ENCODE peak calls at places on chromosomes 7 and 10, in five cellular contexts. One of them, this sample, is unnamed.

GRCh38 chr7:4240813-4241612 is 441.1 kb upstream of the FOXK1 start:
- DNase-seq in cardiac fibroblast: no peak
- DNase-seq in GM12865: no peak
- DNase-seq in IMR-90: no peak
- DNase-seq in tibial nerve: no peak
- DNase-seq in this sample: no peak

GRCh38 chr10:116819999-116820677 is 29.2 kb upstream of the ENO4 start:
- DNase-seq in cardiac fibroblast: no peak
- DNase-seq in GM12865: no peak
- DNase-seq in IMR-90: no peak
- DNase-seq in tibial nerve: no peak
- DNase-seq in this sample: no peak

GRCh38 chr7:44189286-44189992 is at the start of gene GCK:
- DNase-seq in cardiac fibroblast: no peak
- DNase-seq in GM12865: no peak
- DNase-seq in IMR-90: no peak
- DNase-seq in tibial nerve: no peak
- DNase-seq in this sample: no peak

GRCh38 chr10:11108356-11108755 is 90.7 kb downstream of the CELF2 start:
- DNase-seq in cardiac fibroblast: no peak
- DNase-seq in GM12865: no peak
- DNase-seq in IMR-90: no peak
- DNase-seq in tibial nerve: no peak
- DNase-seq in this sample: no peak

GRCh38 chr7:131568953-131569352 is 12.5 kb upstream of the PODXL start:
- DNase-seq in cardiac fibroblast: no peak
- DNase-seq in GM12865: no peak
- DNase-seq in IMR-90: no peak
- DNase-seq in tibial nerve: no peak
- DNase-seq in this sample: no peak

GRCh38 chr7:79980376-79980775 is 154.3 kb upstream of the GNAI1 start:
- DNase-seq in cardiac fibroblast: no peak
- DNase-seq in GM12865: no peak
- DNase-seq in IMR-90: no peak
- DNase-seq in tibial nerve: no peak
- DNase-seq in this sample: no peak

GRCh38 chr7:157404845-157405481 is 68.2 kb downstream of the DNAJB6 start:
- DNase-seq in cardiac fibroblast: peak
- DNase-seq in GM12865: no peak
- DNase-seq in IMR-90: peak
- DNase-seq in tibial nerve: no peak
- DNase-seq in this sample: peak

GRCh38 chr10:70135046-70135445 is 2.4 kb upstream of the AIFM2 start:
- DNase-seq in cardiac fibroblast: no peak
- DNase-seq in GM12865: no peak
- DNase-seq in IMR-90: no peak
- DNase-seq in tibial nerve: no peak
- DNase-seq in this sample: no peak

GRCh38 chr7:131513245-131514061 is 43.0 kb downstream of the PODXL start:
- DNase-seq in cardiac fibroblast: peak
- DNase-seq in GM12865: peak
- DNase-seq in IMR-90: peak
- DNase-seq in tibial nerve: peak
- DNase-seq in this sample: peak

GRCh38 chr10:100586959-100587358 is 51.2 kb downstream of the HIF1AN start:
- DNase-seq in cardiac fibroblast: no peak
- DNase-seq in GM12865: no peak
- DNase-seq in IMR-90: no peak
- DNase-seq in tibial nerve: no peak
- DNase-seq in this sample: no peak

GRCh38 chr7:33807779-33808482 is 97.4 kb upstream of the BMPER start:
- DNase-seq in cardiac fibroblast: peak
- DNase-seq in GM12865: peak
- DNase-seq in IMR-90: peak
- DNase-seq in tibial nerve: no peak
- DNase-seq in this sample: peak

GRCh38 chr7:118085000-118085399 is 99.0 kb upstream of the LSM8 start:
- DNase-seq in cardiac fibroblast: no peak
- DNase-seq in GM12865: no peak
- DNase-seq in IMR-90: no peak
- DNase-seq in tibial nerve: no peak
- DNase-seq in this sample: no peak

GRCh38 chr7:34675749-34676374 is 17.8 kb downstream of the NPSR1 start:
- DNase-seq in cardiac fibroblast: peak
- DNase-seq in GM12865: peak
- DNase-seq in IMR-90: no peak
- DNase-seq in tibial nerve: no peak
- DNase-seq in this sample: no peak

GRCh38 chr10:89419548-89419947 is 5.2 kb downstream of the IFIT5 start:
- DNase-seq in cardiac fibroblast: peak
- DNase-seq in GM12865: peak
- DNase-seq in IMR-90: peak
- DNase-seq in tibial nerve: no peak
- DNase-seq in this sample: no peak
- TF ChIP-seq CTCF in cardiac fibroblast: peak
- TF ChIP-seq CTCF in GM12865: peak
- TF ChIP-seq CTCF in IMR-90: peak
- TF ChIP-seq CTCF in tibial nerve: peak
- TF ChIP-seq CTCF in this sample: peak

GRCh38 chr7:128860158-128861073 is 2.2 kb upstream of the ATP6V1F start:
- DNase-seq in cardiac fibroblast: peak
- DNase-seq in GM12865: no peak
- DNase-seq in IMR-90: peak
- DNase-seq in tibial nerve: no peak
- DNase-seq in this sample: peak
- TF ChIP-seq CTCF in cardiac fibroblast: peak
- TF ChIP-seq CTCF in GM12865: no peak
- TF ChIP-seq CTCF in IMR-90: no peak
- TF ChIP-seq CTCF in tibial nerve: no peak
- TF ChIP-seq CTCF in this sample: peak

GRCh38 chr10:68223535-68224165 is 8.3 kb downstream of the ATOH7 start:
- DNase-seq in cardiac fibroblast: no peak
- DNase-seq in GM12865: peak
- DNase-seq in IMR-90: no peak
- DNase-seq in tibial nerve: no peak
- DNase-seq in this sample: no peak
- TF ChIP-seq CTCF in cardiac fibroblast: no peak
- TF ChIP-seq CTCF in GM12865: peak
- TF ChIP-seq CTCF in IMR-90: no peak
- TF ChIP-seq CTCF in tibial nerve: no peak
- TF ChIP-seq CTCF in this sample: peak

DNA sequence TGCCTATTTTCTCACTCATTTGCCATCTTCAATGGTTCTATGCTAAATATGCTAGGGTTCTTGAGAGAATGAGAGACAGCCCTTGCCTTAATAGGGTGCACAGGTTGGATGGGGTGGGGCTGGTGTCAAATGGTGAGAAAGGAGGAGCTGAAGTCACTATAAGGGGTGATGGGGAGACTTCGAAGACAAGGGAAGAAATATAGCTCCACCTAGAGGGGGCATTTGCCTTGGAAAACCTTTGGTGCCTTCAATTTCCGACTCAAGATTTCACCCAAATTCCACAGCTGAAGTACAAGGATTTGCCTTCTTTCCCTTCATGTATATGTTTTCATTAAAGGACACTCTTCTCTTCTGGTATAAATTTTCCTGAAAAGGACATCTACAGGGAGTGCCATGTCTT is 5.6 kb downstream of the PTN start:
- DNase-seq in cardiac fibroblast: no peak
- DNase-seq in GM12865: peak
- DNase-seq in IMR-90: no peak
- DNase-seq in tibial nerve: no peak
- DNase-seq in this sample: no peak
- TF ChIP-seq CTCF in cardiac fibroblast: no peak
- TF ChIP-seq CTCF in GM12865: no peak
- TF ChIP-seq CTCF in IMR-90: peak
- TF ChIP-seq CTCF in tibial nerve: no peak
- TF ChIP-seq CTCF in this sample: peak